ENCODE peak calls at places on chromosome 11, in seven cellular contexts. N is mammary epithelial cell; E is CD4-positive, alpha-beta T cell; V is testis; K is osteoblast; B is keratinocyte; Q is body of pancreas. A is an unnamed sample.
A peak's percentile ranks its signal among the peaks of the same experiment; 100 is the strongest.

GRCh38 chr11:7572001-7572712 is 58.4 kb downstream of the PPFIBP2 start:
- DNase-seq in N (no peak), E (no peak), V (no peak), K (peak; percentile 65), B (no peak), Q (no peak), A (peak; percentile 62)

GRCh38 chr11:5153574-5154431 is 754 bp downstream of the OR52A1 start:
- DNase-seq in N (no peak), E (no peak), V (no peak), K (no peak), B (no peak), Q (no peak), A (no peak)

GRCh38 chr11:125305346-125305745 is 140.8 kb downstream of the PKNOX2 start:
- DNase-seq in N (no peak), E (no peak), V (no peak), K (no peak), B (no peak), Q (no peak), A (no peak)

GRCh38 chr11:110469101-110469500 is 39.4 kb downstream of the FDX1 start:
- DNase-seq in N (no peak), E (no peak), V (no peak), K (no peak), B (no peak), Q (no peak), A (no peak)

GRCh38 chr11:12771875-12772274 is 97.7 kb downstream of the TEAD1 start:
- DNase-seq in N (peak; percentile 18), E (no peak), V (no peak), K (peak; percentile 37), B (no peak), Q (no peak), A (no peak)

GRCh38 chr11:107576497-107577086 is 11.1 kb upstream of the ALKBH8 start:
- DNase-seq in N (no peak), E (peak; percentile 37), V (peak; percentile 82), K (no peak), B (no peak), Q (peak; percentile 48), A (peak; percentile 80)

GRCh38 chr11:104570088-104570701 is 328.1 kb downstream of the CASP12 start:
- DNase-seq in N (peak; percentile 65), E (no peak), V (no peak), K (no peak), B (no peak), Q (no peak), A (no peak)

GRCh38 chr11:57432714-57433163 is 5.8 kb upstream of the SLC43A3 start:
- DNase-seq in N (peak; percentile 77), E (no peak), V (peak; percentile 18), K (no peak), B (no peak), Q (no peak), A (no peak)

GRCh38 chr11:64118871-64119495 is 46.9 kb downstream of the MACROD1 start:
- DNase-seq in N (no peak), E (no peak), V (no peak), K (no peak), B (no peak), Q (no peak), A (no peak)

GRCh38 chr11:118913411-118914125 is 12.2 kb downstream of the BCL9L start:
- DNase-seq in N (peak; percentile 53), E (peak; percentile 55), V (no peak), K (peak; percentile 38), B (no peak), Q (peak; percentile 13), A (peak; percentile 70)

GRCh38 chr11:27485930-27486773 is 13.6 kb upstream of the LGR4 start:
- DNase-seq in N (peak; percentile 42), E (no peak), V (peak; percentile 47), K (peak; percentile 61), B (no peak), Q (peak; percentile 54), A (peak; percentile 59)

GRCh38 chr11:25242928-25243327 is 746.1 kb downstream of the LUZP2 start:
- DNase-seq in N (peak; percentile 85), E (no peak), V (no peak), K (no peak), B (peak; percentile 35), Q (no peak), A (no peak)

GRCh38 chr11:62922653-62923371 is 1.6 kb upstream of the CHRM1 start:
- DNase-seq in N (no peak), E (no peak), V (no peak), K (peak; percentile 84), B (no peak), Q (no peak), A (peak; percentile 87)

GRCh38 chr11:44404736-44405395 is 94.9 kb upstream of the ALX4 start:
- DNase-seq in N (no peak), E (no peak), V (no peak), K (no peak), B (no peak), Q (no peak), A (no peak)

GRCh38 chr11:121800704-121801516 is 315.1 kb downstream of the BLID start:
- DNase-seq in N (no peak), E (no peak), V (peak; percentile 65), K (peak; percentile 35), B (no peak), Q (no peak), A (peak; percentile 94)

GRCh38 chr11:83612891-83613766 is 327.0 kb upstream of the CCDC90B start:
- DNase-seq in N (no peak), E (no peak), V (no peak), K (no peak), B (no peak), Q (no peak), A (peak; percentile 74)

GRCh38 chr11:6568191-6568918 is 35.1 kb downstream of the RRP8 start:
- DNase-seq in N (peak; percentile 24), E (no peak), V (peak; percentile 36), K (peak; percentile 93), B (no peak), Q (peak; percentile 87), A (peak; percentile 81)

GRCh38 chr11:288328-289144 is at the start of gene PGGHG:
- DNase-seq in N (no peak), E (peak; percentile 56), V (peak; percentile 66), K (peak; percentile 99), B (no peak), Q (peak; percentile 88), A (peak; percentile 79)

GRCh38 chr11:9765320-9766101 is 101.6 kb downstream of the SWAP70 start:
- DNase-seq in N (no peak), E (no peak), V (peak; percentile 76), K (peak; percentile 83), B (no peak), Q (peak; percentile 33), A (peak; percentile 88)

GRCh38 chr11:120342678-120343077 is 6.5 kb downstream of the ARHGEF12 start:
- DNase-seq in N (no peak), E (no peak), V (no peak), K (no peak), B (no peak), Q (no peak), A (no peak)
- H3K27ac ChIP-seq in N (no peak overlapping the region), E (no peak overlapping the region), V (no peak overlapping the region), K (no peak overlapping the region), B (no peak overlapping the region), Q (no peak overlapping the region), A (no peak overlapping the region)

DNA sequence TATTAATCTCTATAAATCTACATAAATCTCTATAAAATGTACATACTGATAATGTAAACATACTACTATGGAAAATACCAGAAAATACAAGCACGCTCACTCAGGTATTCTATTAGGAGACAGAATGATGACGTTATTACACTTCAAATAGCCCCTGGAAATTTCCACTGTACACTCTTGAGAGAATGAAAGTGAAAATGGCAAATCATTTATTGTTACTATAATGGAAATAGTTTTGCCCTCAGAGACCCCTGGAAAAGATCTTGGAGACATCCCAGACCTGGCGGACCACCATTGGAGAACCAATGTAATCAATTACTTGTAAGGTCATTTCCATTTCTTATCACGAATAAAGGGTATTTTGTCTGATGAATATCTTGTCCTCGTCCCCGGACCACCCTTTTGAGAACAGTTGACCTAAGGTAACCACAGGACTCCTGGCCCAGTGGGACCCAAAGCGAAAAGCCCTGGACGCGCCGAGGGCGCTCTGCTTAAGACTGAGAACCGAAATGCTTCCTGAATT is 509 bp upstream of the PRRG4 start:
- DNase-seq in N (peak; percentile 38), E (no peak), V (no peak), K (peak; percentile 22), B (no peak), Q (no peak), A (no peak)
- H3K27ac ChIP-seq in N (peak overlapping the region; percentile 81), E (no peak overlapping the region), V (peak overlapping the region; percentile 70), K (no peak overlapping the region), B (peak overlapping the region; percentile 88), Q (peak overlapping the region; percentile 88), A (no peak overlapping the region)

DNA sequence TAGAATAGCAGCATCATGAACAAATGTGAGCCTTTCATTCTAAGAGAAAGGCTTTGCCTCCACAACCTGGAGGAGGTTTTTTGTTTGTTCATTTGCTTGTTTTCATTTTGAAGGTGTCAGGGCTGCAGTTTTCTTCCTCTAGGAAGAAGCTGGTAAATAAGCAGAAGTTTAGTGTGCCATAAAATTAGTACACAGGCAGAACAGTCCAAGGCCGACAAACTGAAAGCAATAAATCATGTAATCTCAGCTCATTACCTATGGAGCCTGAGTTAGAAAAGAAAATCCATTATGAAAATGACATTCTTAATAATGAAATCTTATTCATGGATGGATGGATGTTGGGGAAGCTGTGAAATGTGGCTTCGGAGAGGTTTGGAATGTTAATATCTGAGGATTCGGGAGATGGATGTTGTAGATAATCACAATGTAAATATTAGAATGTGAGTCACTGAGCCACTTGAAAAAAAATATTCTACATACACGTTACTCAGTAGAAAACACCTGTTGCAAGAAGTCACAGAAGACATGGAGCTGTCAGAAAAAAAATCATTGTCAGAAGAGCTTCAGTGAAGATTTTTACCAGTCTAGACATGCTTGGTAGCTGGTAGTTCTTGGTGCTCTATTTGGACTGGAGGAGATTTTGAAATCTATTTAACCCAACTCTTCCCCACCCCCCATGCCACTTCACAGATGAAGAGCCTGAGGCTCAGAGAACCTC is 15.0 kb upstream of the ZDHHC13 start:
- DNase-seq in N (no peak), E (no peak), V (no peak), K (no peak), B (no peak), Q (no peak), A (no peak)
- H3K27ac ChIP-seq in N (no peak overlapping the region), E (no peak overlapping the region), V (no peak overlapping the region), K (no peak overlapping the region), B (no peak overlapping the region), Q (no peak overlapping the region), A (no peak overlapping the region)

GRCh38 chr11:17650601-17650911 is 68.8 kb upstream of the MYOD1 start:
- DNase-seq in N (no peak), E (no peak), V (no peak), K (no peak), B (no peak), Q (no peak), A (peak; percentile 44)

GRCh38 chr11:17649696-17650600 is 69.4 kb upstream of the MYOD1 start:
- DNase-seq in N (no peak), E (no peak), V (no peak), K (peak; percentile 81), B (no peak), Q (no peak), A (peak; percentile 44)

GRCh38 chr11:17649261-17649660 is 70.1 kb upstream of the MYOD1 start:
- DNase-seq in N (no peak), E (no peak), V (no peak), K (no peak), B (no peak), Q (no peak), A (no peak)

GRCh38 chr11:17646451-17647145 is 72.8 kb upstream of the MYOD1 start:
- DNase-seq in N (no peak), E (no peak), V (no peak), K (no peak), B (no peak), Q (no peak), A (peak; percentile 42)

DNA sequence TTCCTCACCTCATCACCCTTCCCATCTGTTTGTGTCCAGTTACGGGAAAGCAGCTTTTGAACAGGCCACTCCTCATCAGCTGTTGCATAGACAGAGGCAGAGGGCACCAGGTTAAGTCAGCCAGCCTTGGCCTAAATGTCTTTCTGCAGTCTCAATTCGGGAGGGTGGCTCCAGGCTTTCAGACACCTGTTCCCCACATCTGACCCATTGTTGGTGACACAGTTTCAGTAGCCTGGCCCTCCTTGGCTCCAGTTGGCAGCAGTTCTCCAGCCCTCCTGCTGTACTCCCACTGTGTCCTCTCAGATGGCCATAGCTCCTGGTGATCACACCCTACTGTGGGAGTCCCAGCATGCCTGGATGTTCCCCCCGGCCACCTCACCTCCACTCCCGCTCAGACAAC is 70.8 kb upstream of the MYOD1 start:
- DNase-seq in N (no peak), E (no peak), V (no peak), K (no peak), B (no peak), Q (no peak), A (no peak)
- H3K27ac ChIP-seq in N (no peak overlapping the region), E (no peak overlapping the region), V (no peak overlapping the region), K (no peak overlapping the region), B (no peak overlapping the region), Q (no peak overlapping the region), A (no peak overlapping the region)

A was measured in endodermal cell.